ENCODE peak calls at places on chromosomes 13 and 19, in eight cellular contexts. X, W, F, O, S, D, I and C are unnamed samples.

GRCh38 chr13:27637289-27637626 is 15.6 kb downstream of the POLR1D start:
- DNase-seq in X (no peak), W (no peak), F (no peak), O (no peak), S (no peak), D (no peak), I (no peak), C (no peak)

GRCh38 chr19:29378543-29379105 is 147.2 kb upstream of the VSTM2B start:
- DNase-seq in X (no peak), W (no peak), F (no peak), O (no peak), S (no peak), D (no peak), I (no peak), C (no peak)

GRCh38 chr19:53868091-53868891 is 608 bp downstream of the MYADM start:
- DNase-seq in X (peak), W (peak), F (peak), O (peak), S (peak), D (peak), I (no peak), C (no peak)

GRCh38 chr19:12985049-12985776 is 10.1 kb upstream of the NFIX start:
- DNase-seq in X (no peak), W (no peak), F (peak), O (peak), S (no peak), D (no peak), I (peak), C (peak)

GRCh38 chr19:51440846-51441409 is 17.3 kb downstream of the SIGLEC8 start:
- DNase-seq in X (no peak), W (peak), F (no peak), O (peak), S (peak), D (no peak), I (no peak), C (no peak)

GRCh38 chr19:40802300-40803169 is 3.5 kb downstream of the EGLN2 start:
- DNase-seq in X (peak), W (peak), F (peak), O (no peak), S (no peak), D (no peak), I (peak), C (no peak)

GRCh38 chr13:86922936-86923335 is 748.2 kb upstream of the SLITRK5 start:
- DNase-seq in X (no peak), W (no peak), F (no peak), O (no peak), S (no peak), D (no peak), I (no peak), C (no peak)

GRCh38 chr19:2754659-2755447 is 15.0 kb upstream of the SLC39A3 start:
- DNase-seq in X (no peak), W (no peak), F (no peak), O (no peak), S (no peak), D (no peak), I (no peak), C (no peak)

GRCh38 chr13:26021516-26021915 is 30.3 kb downstream of the SHISA2 start:
- DNase-seq in X (no peak), W (no peak), F (no peak), O (no peak), S (peak), D (no peak), I (no peak), C (no peak)

GRCh38 chr19:42143341-42144234 is 11.3 kb upstream of the POU2F2 start:
- DNase-seq in X (no peak), W (no peak), F (no peak), O (no peak), S (peak), D (no peak), I (no peak), C (no peak)

GRCh38 chr13:26340812-26341211 is 86.9 kb downstream of the CDK8 start:
- DNase-seq in X (no peak), W (no peak), F (no peak), O (no peak), S (no peak), D (no peak), I (no peak), C (no peak)

GRCh38 chr13:66513728-66514127 is 716.4 kb downstream of the PCDH9 start:
- DNase-seq in X (no peak), W (no peak), F (no peak), O (no peak), S (no peak), D (no peak), I (no peak), C (no peak)

GRCh38 chr13:39612023-39612637 is 9.1 kb upstream of the LHFPL6 start:
- DNase-seq in X (peak), W (no peak), F (peak), O (no peak), S (peak), D (peak), I (peak), C (peak)

GRCh38 chr19:34120846-34121639 is 51.3 kb upstream of the LSM14A start:
- DNase-seq in X (peak), W (no peak), F (no peak), O (no peak), S (peak), D (no peak), I (no peak), C (peak)

GRCh38 chr13:75637101-75637774 is 1.1 kb downstream of the LMO7 start:
- DNase-seq in X (no peak), W (no peak), F (no peak), O (no peak), S (no peak), D (no peak), I (no peak), C (no peak)

GRCh38 chr19:16715613-16716012 is 4.0 kb upstream of the NWD1 start:
- DNase-seq in X (no peak), W (no peak), F (no peak), O (no peak), S (no peak), D (no peak), I (no peak), C (peak)

GRCh38 chr19:10719466-10719961 is 1.6 kb downstream of the DNM2 start:
- DNase-seq in X (no peak), W (no peak), F (no peak), O (no peak), S (no peak), D (no peak), I (no peak), C (no peak)

GRCh38 chr19:45508681-45508930 is 1.3 kb downstream of the VASP start:
- DNase-seq in X (peak), W (no peak), F (no peak), O (no peak), S (no peak), D (no peak), I (no peak), C (no peak)

GRCh38 chr13:65336106-65336603 is 1894.0 kb downstream of the PCDH9 start:
- DNase-seq in X (no peak), W (no peak), F (no peak), O (peak), S (no peak), D (no peak), I (no peak), C (no peak)

GRCh38 chr19:46478356-46478986 is 7.1 kb upstream of the PNMA8A start:
- DNase-seq in X (no peak), W (no peak), F (no peak), O (peak), S (no peak), D (no peak), I (no peak), C (peak)

GRCh38 chr19:4077800-4078683 is 11.3 kb upstream of the ZBTB7A start:
- DNase-seq in X (no peak), W (peak), F (peak), O (peak), S (peak), D (no peak), I (peak), C (peak)

GRCh38 chr13:50241479-50241878 is 226.2 kb downstream of the KCNRG start:
- DNase-seq in X (no peak), W (no peak), F (no peak), O (no peak), S (peak), D (no peak), I (no peak), C (no peak)

GRCh38 chr13:50238922-50239321 is 223.7 kb downstream of the KCNRG start:
- DNase-seq in X (no peak), W (no peak), F (no peak), O (no peak), S (no peak), D (no peak), I (no peak), C (no peak)

GRCh38 chr13:50235604-50236003 is 220.4 kb downstream of the KCNRG start:
- DNase-seq in X (no peak), W (no peak), F (no peak), O (no peak), S (no peak), D (no peak), I (no peak), C (no peak)

DNA sequence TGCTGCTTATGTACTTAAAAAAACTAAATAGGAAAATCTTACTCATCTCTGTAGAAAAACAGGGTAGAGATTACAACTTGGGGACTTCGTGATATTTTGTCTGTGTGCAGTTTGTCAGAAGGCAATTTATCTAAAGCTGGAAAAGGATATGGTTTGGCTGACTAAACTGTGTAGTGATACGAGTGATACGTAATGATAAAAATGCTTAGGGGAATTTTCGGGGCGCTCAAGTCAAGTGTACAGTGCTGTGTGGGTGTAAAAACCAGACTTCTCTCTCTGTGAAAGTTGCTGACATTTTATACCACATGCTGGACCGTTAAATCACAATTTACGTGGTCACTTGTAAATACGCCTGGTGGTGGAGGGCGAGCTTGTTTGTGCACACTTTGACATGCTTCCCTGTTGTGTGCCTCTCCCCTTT is 221.7 kb downstream of the KCNRG start:
- DNase-seq in X (no peak), W (no peak), F (no peak), O (no peak), S (no peak), D (no peak), I (peak), C (peak)
- H3K4me3 ChIP-seq in X (no peak), W (no peak), F (no peak), O (no peak), S (no peak), D (no peak), I (no peak), C (no peak)

GRCh38 chr13:94188173-94188869 is 291.2 kb downstream of the DCT start:
- DNase-seq in X (no peak), W (no peak), F (no peak), O (no peak), S (no peak), D (no peak), I (no peak), C (no peak)
- TF ChIP-seq CTCF in X (no peak), W (no peak), F (no peak), O (no peak), S (no peak), D (no peak), I (no peak), C (no peak)

GRCh38 chr19:23260956-23261355 is 10.8 kb upstream of the ZNF724 start:
- DNase-seq in X (no peak), W (no peak), F (no peak), O (no peak), S (no peak), D (no peak), I (no peak), C (no peak)
- H3K4me3 ChIP-seq in X (no peak), W (no peak), F (no peak), O (no peak), S (no peak), D (no peak), I (no peak), C (no peak)

GRCh38 chr19:5329141-5329540 is 11.5 kb downstream of the PTPRS start:
- DNase-seq in X (no peak), W (no peak), F (no peak), O (no peak), S (no peak), D (no peak), I (no peak), C (no peak)

GRCh38 chr19:5326545-5326944 is 14.1 kb downstream of the PTPRS start:
- DNase-seq in X (no peak), W (no peak), F (no peak), O (no peak), S (no peak), D (no peak), I (no peak), C (no peak)

GRCh38 chr19:5324947-5325346 is 15.7 kb downstream of the PTPRS start:
- DNase-seq in X (no peak), W (no peak), F (no peak), O (no peak), S (no peak), D (no peak), I (no peak), C (no peak)

GRCh38 chr19:5330307-5330720 is 10.3 kb downstream of the PTPRS start:
- DNase-seq in X (no peak), W (no peak), F (no peak), O (no peak), S (no peak), D (no peak), I (no peak), C (peak)

DNA sequence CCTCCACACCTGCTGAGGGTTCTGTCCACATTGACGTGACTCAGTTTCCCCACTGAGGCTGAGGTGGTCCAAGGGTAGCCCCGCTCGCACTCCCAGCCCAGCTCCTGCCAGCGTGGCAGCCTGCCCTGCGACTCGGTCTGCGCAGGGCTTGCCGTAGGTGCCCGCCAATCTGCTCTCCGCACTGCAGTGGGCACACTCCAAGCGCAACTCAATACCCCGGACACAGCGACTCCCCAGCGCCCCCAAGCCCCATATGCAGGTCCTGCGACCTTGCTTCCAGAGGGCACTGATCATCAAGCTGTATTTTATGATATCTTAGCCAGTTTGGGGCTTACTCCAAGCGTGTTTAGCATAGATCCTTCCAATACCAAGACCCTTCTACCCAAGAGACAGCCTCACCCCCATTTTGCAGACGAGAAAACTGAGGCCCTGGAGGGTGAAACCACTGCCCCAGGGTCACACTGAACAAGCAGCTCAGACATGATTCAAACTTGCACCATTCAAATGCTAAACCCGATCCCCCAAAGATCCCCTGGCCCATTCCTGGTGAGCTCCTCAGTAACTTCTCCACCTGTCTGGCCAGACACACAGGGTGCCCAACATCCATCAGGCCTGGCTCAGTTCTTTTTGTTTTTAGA is 13.5 kb downstream of the PTPRS start:
- DNase-seq in X (no peak), W (no peak), F (no peak), O (no peak), S (no peak), D (no peak), I (no peak), C (no peak)
- TF ChIP-seq CTCF in X (no peak), W (no peak), F (no peak), O (no peak), S (peak), D (no peak), I (no peak), C (no peak)

GRCh38 chr19:5115351-5115750 is 146.4 kb downstream of the KDM4B start:
- DNase-seq in X (no peak), W (no peak), F (no peak), O (no peak), S (no peak), D (no peak), I (no peak), C (no peak)

GRCh38 chr19:5113633-5114586 is 145.0 kb downstream of the KDM4B start:
- DNase-seq in X (no peak), W (no peak), F (no peak), O (no peak), S (no peak), D (no peak), I (no peak), C (no peak)

GRCh38 chr19:5116292-5116691 is 147.4 kb downstream of the KDM4B start:
- DNase-seq in X (no peak), W (no peak), F (no peak), O (no peak), S (no peak), D (no peak), I (no peak), C (no peak)

GRCh38 chr19:5115771-5116202 is 146.9 kb downstream of the KDM4B start:
- DNase-seq in X (no peak), W (no peak), F (no peak), O (no peak), S (no peak), D (no peak), I (no peak), C (no peak)

GRCh38 chr19:5114713-5115112 is 145.8 kb downstream of the KDM4B start:
- DNase-seq in X (no peak), W (no peak), F (no peak), O (no peak), S (no peak), D (no peak), I (no peak), C (no peak)
- H3K4me3 ChIP-seq in X (no peak), W (no peak), F (no peak), O (no peak), S (no peak), D (no peak), I (no peak), C (no peak)

GRCh38 chr13:31824705-31825512 is 85.6 kb downstream of the RXFP2 start:
- DNase-seq in X (peak), W (no peak), F (no peak), O (no peak), S (peak), D (no peak), I (no peak), C (peak)
- TF ChIP-seq CTCF in X (peak), W (no peak), F (peak), O (no peak), S (peak), D (no peak), I (no peak), C (peak)

GRCh38 chr19:7194566-7194965 is 99.6 kb downstream of the INSR start:
- DNase-seq in X (no peak), W (no peak), F (no peak), O (no peak), S (no peak), D (no peak), I (no peak), C (no peak)

GRCh38 chr19:7197169-7197759 is 97.0 kb downstream of the INSR start:
- DNase-seq in X (peak), W (peak), F (peak), O (peak), S (peak), D (peak), I (peak), C (peak)

GRCh38 chr19:7199613-7200533 is 94.3 kb downstream of the INSR start:
- DNase-seq in X (no peak), W (no peak), F (no peak), O (no peak), S (no peak), D (no peak), I (no peak), C (no peak)

GRCh38 chr19:7197760-7198696 is 96.2 kb downstream of the INSR start:
- DNase-seq in X (peak), W (peak), F (peak), O (peak), S (peak), D (peak), I (peak), C (peak)

GRCh38 chr19:7196721-7197168 is 97.5 kb downstream of the INSR start:
- DNase-seq in X (no peak), W (no peak), F (peak), O (no peak), S (no peak), D (peak), I (peak), C (no peak)
- H3K4me3 ChIP-seq in X (peak), W (no peak), F (peak), O (peak), S (peak), D (peak), I (peak), C (peak)

DNA sequence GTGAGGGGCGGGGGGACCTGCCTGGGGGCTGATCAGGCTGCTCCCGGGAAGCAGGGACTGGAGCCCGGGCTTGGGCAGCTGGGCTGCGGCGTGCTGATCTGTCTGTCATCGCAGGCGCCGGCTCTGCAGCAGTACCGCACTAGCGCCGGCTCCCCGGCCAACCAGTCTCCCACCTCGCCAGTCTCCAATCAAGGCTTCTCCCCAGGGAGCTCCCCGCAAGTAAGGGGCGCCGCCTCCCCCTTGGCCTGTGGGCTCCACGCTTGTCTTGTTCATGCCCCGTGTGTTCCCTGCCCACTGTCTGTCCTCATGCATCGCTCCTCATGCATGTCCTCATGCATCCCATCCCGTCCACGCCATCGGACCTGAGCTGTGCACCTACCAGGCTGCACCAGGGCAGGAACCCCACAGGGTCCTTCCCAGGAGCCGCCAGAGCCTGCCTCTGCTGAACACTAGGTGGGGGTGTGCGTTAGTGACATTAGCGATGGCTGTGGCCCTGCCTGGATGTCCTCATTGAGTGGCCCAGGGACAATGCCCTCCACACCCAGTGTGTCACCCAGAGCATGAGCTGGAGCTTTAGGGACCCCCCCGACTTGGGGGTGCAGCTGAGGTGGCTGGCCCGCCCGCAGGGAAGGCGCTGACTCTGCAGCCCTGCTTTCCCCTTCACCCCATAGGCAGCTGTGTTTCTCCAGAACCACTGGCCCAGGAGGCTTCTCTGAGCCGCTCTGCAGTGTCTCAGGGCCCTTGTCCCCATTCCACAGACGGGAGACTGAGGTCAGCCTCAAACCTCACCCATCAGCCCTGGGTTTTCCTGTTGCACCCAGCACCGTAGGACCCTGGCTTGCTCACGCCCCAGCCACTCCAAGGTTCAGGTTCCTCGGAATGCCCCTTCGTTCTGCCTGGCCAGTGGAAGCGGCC is 19.5 kb downstream of the COMP start:
- DNase-seq in X (peak), W (no peak), F (no peak), O (peak), S (peak), D (no peak), I (no peak), C (peak)
- TF ChIP-seq CTCF in X (peak), W (no peak), F (no peak), O (no peak), S (peak), D (no peak), I (no peak), C (peak)

GRCh38 chr13:43698009-43698408 is 88.8 kb downstream of the ENOX1 start:
- DNase-seq in X (no peak), W (no peak), F (no peak), O (no peak), S (no peak), D (no peak), I (no peak), C (peak)
- H3K4me3 ChIP-seq in X (no peak), W (no peak), F (no peak), O (no peak), S (no peak), D (no peak), I (no peak), C (peak)